ENCODE peak calls at places on chromosomes 11 and 22, in eight cellular contexts. H, E, K, F, U, P, A and V are unnamed samples.

GRCh38 chr22:41862530-41863266 is 29.8 kb downstream of the SREBF2 start:
- DNase-seq in E (no peak), F (peak), K (peak), P (no peak), A (no peak), H (no peak), U (no peak), V (no peak)

GRCh38 chr11:27296406-27296994 is 66.5 kb downstream of the CCDC34 start:
- DNase-seq in F (peak), E (no peak), P (peak), H (peak), U (no peak), A (no peak), K (peak), V (no peak)

GRCh38 chr11:71184421-71185210 is 67.8 kb downstream of the SHANK2 start:
- DNase-seq in H (no peak), K (no peak), F (no peak), A (no peak), P (no peak), E (no peak), U (peak), V (no peak)

GRCh38 chr11:86785576-86785975 is 14.8 kb upstream of the PRSS23 start:
- DNase-seq in P (no peak), A (no peak), K (peak), E (no peak), F (no peak), U (no peak), H (no peak), V (no peak)

GRCh38 chr22:49380095-49380827 is 447.4 kb downstream of the BRD1 start:
- DNase-seq in U (peak), F (no peak), E (no peak), H (no peak), A (no peak), K (no peak), P (no peak), V (no peak)

GRCh38 chr11:45390407-45390806 is 104.3 kb upstream of the SYT13 start:
- DNase-seq in F (no peak), A (no peak), U (no peak), K (no peak), H (no peak), E (no peak), P (no peak), V (no peak)

GRCh38 chr22:42303304-42304020 is 33.0 kb upstream of the TCF20 start:
- DNase-seq in A (no peak), K (no peak), P (no peak), U (no peak), E (no peak), H (no peak), F (no peak), V (no peak)

GRCh38 chr22:43889366-43890253 is 2.2 kb downstream of the PNPLA5 start:
- DNase-seq in F (peak), E (no peak), U (peak), A (no peak), P (no peak), H (no peak), K (peak), V (no peak)

GRCh38 chr22:23834830-23835772 is 3.7 kb downstream of the DERL3 start:
- DNase-seq in U (peak), F (no peak), E (no peak), K (no peak), A (peak), P (no peak), H (no peak), V (no peak)

GRCh38 chr11:1837171-1838076 is 1.4 kb upstream of the TNNI2 start:
- DNase-seq in E (peak), H (peak), K (peak), U (peak), F (peak), A (peak), P (peak), V (no peak)

GRCh38 chr11:96012086-96012824 is 88.3 kb upstream of the MTMR2 start:
- DNase-seq in A (peak), P (peak), H (peak), K (peak), U (no peak), F (peak), E (no peak), V (peak)

GRCh38 chr22:44658371-44658953 is 43.5 kb upstream of the PRR5 start:
- DNase-seq in F (peak), H (no peak), K (no peak), E (no peak), P (no peak), U (peak), A (peak), V (no peak)

GRCh38 chr11:78080818-78081495 is 1.3 kb upstream of the NDUFC2 start:
- DNase-seq in P (no peak), U (no peak), H (peak), A (no peak), K (peak), F (peak), E (no peak), V (no peak)

GRCh38 chr22:39110631-39111561 is 13.9 kb downstream of the APOBEC3H start:
- DNase-seq in K (no peak), E (no peak), F (no peak), H (no peak), U (no peak), A (no peak), P (no peak), V (no peak)

GRCh38 chr11:91904792-91905785 is 319.5 kb upstream of the FAT3 start:
- DNase-seq in F (no peak), E (no peak), K (no peak), P (no peak), U (no peak), A (no peak), H (no peak), V (no peak)

GRCh38 chr11:80371931-80372330 is 931.1 kb upstream of the TENM4 start:
- DNase-seq in A (no peak), P (no peak), E (no peak), F (no peak), H (no peak), U (no peak), K (no peak), V (no peak)

GRCh38 chr11:61460986-61461385 is 31.1 kb downstream of the SDHAF2 start:
- DNase-seq in A (no peak), P (no peak), H (no peak), K (no peak), F (no peak), E (no peak), U (no peak), V (no peak)
- TF ChIP-seq CTCF in A (no peak), P (no peak), H (no peak), K (no peak), F (no peak), E (no peak), U (no peak), V (peak)

DNA sequence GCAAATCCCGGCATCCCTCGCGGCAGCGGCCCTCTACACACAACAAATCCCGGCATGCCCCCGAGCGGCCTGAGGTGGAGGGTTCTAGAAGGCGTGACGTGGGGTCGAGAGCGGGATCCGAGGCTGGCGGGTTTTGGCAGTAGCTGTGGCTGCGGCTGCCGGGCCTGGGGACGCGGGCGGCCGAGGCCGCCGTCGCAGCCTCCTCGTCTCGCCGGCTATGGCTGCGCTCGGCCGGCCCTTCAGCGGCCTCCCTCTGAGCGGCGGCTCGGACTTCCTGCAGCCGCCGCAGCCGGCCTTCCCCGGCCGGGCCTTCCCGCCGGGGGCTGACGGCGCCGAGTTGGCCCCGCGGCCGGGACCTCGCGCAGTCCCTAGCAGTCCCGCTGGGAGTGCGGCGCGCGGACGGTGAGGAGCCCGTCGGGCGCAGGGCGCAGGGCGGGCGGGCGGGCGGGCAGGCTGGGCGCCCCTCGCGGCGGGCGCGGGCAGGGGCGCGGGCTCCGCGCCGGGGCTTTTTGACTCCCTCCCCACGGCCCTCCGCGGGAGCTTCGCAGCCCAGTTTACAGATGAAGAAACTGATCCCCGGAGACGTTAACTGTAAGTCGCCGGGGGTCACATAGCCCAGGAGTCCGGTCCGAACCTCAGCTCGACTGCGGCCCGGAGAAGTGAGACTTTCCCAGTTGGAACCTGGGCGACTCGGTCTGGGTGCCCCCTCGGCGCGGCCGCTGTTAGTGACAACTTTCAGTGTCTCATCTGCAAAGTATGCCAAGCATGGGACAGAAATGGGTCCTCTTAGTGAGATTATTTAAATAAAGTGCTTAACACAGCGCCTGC is at the start of gene CCDC117:
- DNase-seq in H (peak), K (peak), U (peak), A (peak), E (peak), F (peak), P (peak), V (peak)
- TF ChIP-seq CTCF in H (peak), K (peak), U (peak), A (peak), E (peak), F (no peak), P (peak), V (no peak)

GRCh38 chr11:21986361-21986760 is 206.5 kb upstream of the ANO5 start:
- DNase-seq in E (no peak), K (no peak), P (no peak), F (no peak), U (no peak), A (no peak), H (no peak), V (no peak)

GRCh38 chr11:21988477-21988876 is 204.4 kb upstream of the ANO5 start:
- DNase-seq in H (no peak), K (no peak), U (no peak), E (no peak), A (no peak), P (no peak), F (no peak), V (no peak)
- TF ChIP-seq CTCF in H (no peak), K (no peak), U (no peak), E (no peak), A (no peak), P (peak), F (no peak), V (peak)

DNA sequence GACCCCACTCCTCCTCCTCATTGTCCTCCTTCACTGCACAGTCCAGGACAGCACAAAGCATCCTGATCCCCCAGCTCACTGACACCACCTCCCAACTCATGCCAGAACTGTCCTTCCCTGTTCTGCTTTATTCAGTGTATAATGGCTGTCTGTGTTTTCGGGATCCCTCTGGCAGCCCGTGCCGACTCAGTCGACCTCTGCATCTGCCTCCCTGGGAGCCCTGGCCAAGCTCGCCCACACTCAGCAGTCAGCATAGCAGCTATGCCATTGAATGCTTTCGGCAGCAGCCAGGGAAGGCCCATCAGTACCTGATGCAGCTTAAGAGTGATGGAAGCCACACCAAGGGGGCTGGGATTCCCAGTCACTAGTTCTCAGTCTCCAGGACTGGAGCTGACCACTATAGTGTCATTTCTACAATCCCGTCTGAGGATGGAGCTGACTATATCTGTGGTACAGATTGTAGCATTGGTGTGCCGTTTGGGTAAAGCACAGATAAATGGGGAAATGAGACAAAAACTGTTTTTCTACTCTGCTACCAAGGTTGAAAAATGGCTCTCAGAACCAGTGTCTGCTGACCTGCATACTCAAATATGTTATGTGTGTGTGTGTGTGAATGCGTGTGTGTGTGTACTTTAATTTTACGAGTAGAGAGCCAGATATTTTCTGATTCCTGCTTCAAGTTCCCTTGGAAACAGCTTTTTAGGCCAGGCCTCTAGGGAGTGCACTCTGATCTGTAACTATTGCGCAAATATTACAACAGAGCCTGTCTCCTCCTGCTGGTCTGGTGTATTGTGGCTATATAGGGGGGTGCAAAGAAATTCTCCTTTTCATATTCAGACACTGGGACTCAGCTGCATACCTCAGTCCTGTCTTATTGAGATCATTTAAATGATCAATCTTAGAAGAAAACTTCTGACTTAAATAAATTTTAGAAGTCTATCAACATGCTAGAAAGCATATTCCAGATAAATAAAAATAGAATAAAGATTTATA is 78.8 kb upstream of the TOP3B start:
- DNase-seq in F (no peak), H (no peak), U (no peak), P (peak), E (no peak), K (peak), A (peak), V (no peak)
- TF ChIP-seq CTCF in F (peak), H (no peak), U (peak), P (peak), E (no peak), K (no peak), A (peak), V (peak)

GRCh38 chr11:113270080-113270479 is 44.3 kb upstream of the TTC12 start:
- DNase-seq in P (no peak), H (no peak), F (no peak), A (no peak), E (no peak), K (no peak), U (no peak), V (no peak)

GRCh38 chr11:113265343-113265742 is 49.0 kb upstream of the TTC12 start:
- DNase-seq in U (no peak), K (no peak), P (no peak), A (no peak), E (no peak), H (no peak), F (no peak), V (no peak)

GRCh38 chr11:113269096-113269495 is 45.3 kb upstream of the TTC12 start:
- DNase-seq in P (no peak), H (no peak), A (no peak), U (no peak), K (no peak), F (no peak), E (no peak), V (no peak)

GRCh38 chr11:113263458-113264095 is 50.8 kb upstream of the TTC12 start:
- DNase-seq in A (no peak), F (no peak), E (no peak), K (no peak), H (no peak), U (no peak), P (no peak), V (no peak)

DNA sequence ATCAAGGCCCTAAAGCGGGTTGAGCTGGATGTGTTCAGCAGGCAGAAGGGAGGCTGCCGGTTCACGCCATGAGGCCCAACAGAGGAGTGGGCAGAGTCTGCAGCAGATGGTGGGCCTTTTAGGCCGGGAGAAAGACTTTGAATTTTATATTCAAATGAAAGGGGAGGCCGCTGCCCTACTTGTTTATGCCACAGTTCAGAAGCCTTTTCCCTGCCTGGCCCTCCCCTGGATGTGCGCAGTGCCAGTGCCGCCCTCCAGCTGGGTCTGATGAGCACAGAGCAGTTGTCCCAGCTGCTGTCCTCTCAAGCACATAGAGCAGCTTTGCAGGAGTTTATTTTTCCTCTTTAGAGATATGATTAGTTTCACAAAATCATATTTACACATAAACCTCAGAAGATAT is 46.8 kb upstream of the TTC12 start:
- DNase-seq in U (no peak), P (no peak), A (no peak), K (no peak), E (no peak), H (no peak), F (no peak), V (no peak)
- TF ChIP-seq CTCF in U (no peak), P (no peak), A (no peak), K (no peak), E (no peak), H (no peak), F (no peak), V (no peak)

DNA sequence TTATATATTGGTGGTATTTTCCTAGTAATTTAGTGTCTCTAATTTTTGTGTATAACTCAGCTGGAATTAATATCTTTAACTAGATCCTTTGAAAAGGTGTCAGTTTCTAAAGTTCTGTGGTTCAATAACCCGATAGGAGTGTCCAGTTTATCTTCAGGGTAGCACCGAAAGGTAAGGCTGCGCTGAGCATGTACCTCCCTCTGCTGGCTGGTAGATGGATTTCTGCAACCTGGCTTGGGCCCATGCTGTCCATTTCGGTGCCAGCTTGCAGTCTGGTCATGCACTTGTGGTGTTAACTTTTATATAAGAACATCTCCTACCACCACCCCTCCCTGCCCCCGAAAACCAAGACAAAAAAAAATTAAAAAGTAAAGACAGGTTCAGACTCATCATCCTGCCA is 24.7 kb downstream of the EXT2 start:
- DNase-seq in U (no peak), A (no peak), E (no peak), F (no peak), H (no peak), P (peak), K (no peak), V (no peak)
- TF ChIP-seq CTCF in U (peak), A (no peak), E (peak), F (no peak), H (no peak), P (no peak), K (peak), V (peak)

GRCh38 chr11:10735532-10736465 is 15.2 kb upstream of the CTR9 start:
- DNase-seq in P (peak), K (peak), U (peak), H (peak), A (peak), E (peak), F (peak), V (peak)
- TF ChIP-seq CTCF in P (peak), K (peak), U (peak), H (peak), A (peak), E (peak), F (peak), V (peak)

GRCh38 chr11:133896028-133896427 is 50.7 kb upstream of the SPATA19 start:
- DNase-seq in A (no peak), H (no peak), U (no peak), F (peak), E (no peak), P (no peak), K (no peak), V (no peak)

GRCh38 chr11:133898770-133899115 is 53.4 kb upstream of the SPATA19 start:
- DNase-seq in E (no peak), A (no peak), P (no peak), K (no peak), U (no peak), H (no peak), F (no peak), V (no peak)

GRCh38 chr11:133897331-133897650 is 52.0 kb upstream of the SPATA19 start:
- DNase-seq in E (no peak), P (no peak), F (no peak), H (no peak), K (no peak), A (no peak), U (no peak), V (no peak)

GRCh38 chr11:133896642-133897330 is 51.5 kb upstream of the SPATA19 start:
- DNase-seq in F (no peak), A (no peak), E (no peak), K (no peak), U (no peak), P (no peak), H (no peak), V (no peak)

DNA sequence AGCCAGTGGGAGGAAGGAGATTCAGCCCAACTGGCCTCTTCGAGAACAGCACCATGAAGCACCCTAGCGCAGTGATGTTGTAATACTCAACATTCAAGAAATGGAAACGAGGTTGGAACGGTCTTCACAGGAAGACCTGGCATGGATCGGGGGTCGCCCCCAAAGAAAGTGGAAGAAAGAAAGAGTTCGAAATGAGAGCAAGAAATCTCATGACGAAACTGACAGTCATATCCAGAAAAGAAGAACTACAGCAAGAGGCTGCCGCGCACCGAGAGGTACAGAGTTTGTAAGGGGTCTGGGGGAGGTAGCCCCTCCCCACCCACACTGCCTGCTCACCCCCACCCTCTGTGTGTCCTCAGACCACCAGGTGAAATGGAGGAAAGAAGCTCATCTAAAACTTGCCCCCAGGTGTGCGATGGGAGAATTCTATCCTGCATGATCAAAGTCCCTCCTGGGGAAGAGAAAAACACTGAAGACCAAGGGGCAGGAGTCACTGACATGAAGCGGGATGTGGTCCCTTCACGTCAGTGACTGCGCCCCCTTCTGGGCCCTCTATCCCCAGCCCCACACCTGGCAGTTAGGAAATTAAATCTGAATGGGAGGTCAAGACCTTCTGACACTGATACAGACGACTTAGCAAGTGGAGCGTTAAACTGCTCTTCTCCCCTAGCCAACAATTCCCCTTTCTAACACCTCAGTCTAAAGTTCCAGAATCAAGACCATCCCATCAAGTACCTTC is 52.9 kb upstream of the SPATA19 start:
- DNase-seq in U (no peak), F (no peak), P (no peak), K (no peak), A (no peak), H (no peak), E (no peak), V (no peak)
- TF ChIP-seq CTCF in U (no peak), F (no peak), P (no peak), K (no peak), A (no peak), H (no peak), E (no peak), V (no peak)

GRCh38 chr22:16917144-16918003 is 90.6 kb downstream of the GAB4 start:
- DNase-seq in F (peak), U (peak), A (peak), P (peak), E (peak), H (peak), K (peak), V (no peak)
- TF ChIP-seq CTCF in F (peak), U (peak), A (no peak), P (peak), E (peak), H (peak), K (peak), V (peak)

GRCh38 chr11:110467556-110467955 is 37.8 kb downstream of the FDX1 start:
- DNase-seq in P (no peak), F (no peak), A (no peak), H (no peak), U (no peak), K (no peak), E (no peak), V (no peak)
- TF ChIP-seq CTCF in P (no peak), F (no peak), A (no peak), H (no peak), U (no peak), K (no peak), E (no peak), V (no peak)